ENCODE peak calls at places on chromosomes 16 and 17, in eight cellular contexts. M is prostate gland, L is H1, H is SK-N-SH, K is transverse colon, D is GM23338, G is breast epithelium, R is stomach. W is an unnamed sample.

GRCh38 chr17:82668631-82669099 is 20.4 kb upstream of the WDR45B start:
- DNase-seq in M (peak), L (peak), H (peak), K (peak), D (peak), G (no peak), R (peak), W (peak)

GRCh38 chr17:47973541-47973940 is 2.6 kb downstream of the CDK5RAP3 start:
- DNase-seq in M (no peak), L (no peak), H (no peak), K (no peak), D (no peak), G (no peak), R (no peak), W (no peak)

GRCh38 chr16:66619534-66620418 is 15.3 kb downstream of the CMTM3 start:
- DNase-seq in M (no peak), L (no peak), H (no peak), K (no peak), D (no peak), G (no peak), R (no peak), W (no peak)

GRCh38 chr17:82871056-82871775 is 31.4 kb upstream of the ZNF750 start:
- DNase-seq in M (no peak), L (no peak), H (no peak), K (no peak), D (peak), G (no peak), R (no peak), W (peak)

GRCh38 chr17:81832608-81833159 is 407 bp downstream of the MCRIP1 start:
- DNase-seq in M (no peak), L (peak), H (peak), K (no peak), D (peak), G (no peak), R (no peak), W (no peak)

GRCh38 chr16:64910351-64910750 is 211.5 kb downstream of the CDH11 start:
- DNase-seq in M (no peak), L (no peak), H (no peak), K (no peak), D (peak), G (no peak), R (no peak), W (no peak)

GRCh38 chr17:78991017-78991783 is 11.5 kb upstream of the LGALS3BP start:
- DNase-seq in M (no peak), L (no peak), H (peak), K (no peak), D (no peak), G (no peak), R (peak), W (no peak)

GRCh38 chr17:35048685-35049379 is 14.7 kb downstream of the RFFL start:
- DNase-seq in M (no peak), L (no peak), H (no peak), K (no peak), D (no peak), G (no peak), R (no peak), W (no peak)

GRCh38 chr17:76752006-76752405 is 14.1 kb downstream of the MFSD11 start:
- DNase-seq in M (no peak), L (no peak), H (no peak), K (no peak), D (no peak), G (no peak), R (no peak), W (no peak)

GRCh38 chr17:36777118-36777517 is 160.2 kb upstream of the LHX1 start:
- DNase-seq in M (no peak), L (no peak), H (no peak), K (no peak), D (peak), G (no peak), R (no peak), W (no peak)

GRCh38 chr17:17071531-17072360 is 29.5 kb downstream of the MPRIP start:
- DNase-seq in M (no peak), L (no peak), H (no peak), K (peak), D (no peak), G (peak), R (no peak), W (no peak)

GRCh38 chr16:65964752-65965151 is 401.7 kb upstream of the CDH5 start:
- DNase-seq in M (no peak), L (no peak), H (no peak), K (no peak), D (peak), G (no peak), R (no peak), W (no peak)

GRCh38 chr17:40178660-40179059 is 1.4 kb downstream of the RAPGEFL1 start:
- DNase-seq in M (no peak), L (no peak), H (no peak), K (no peak), D (no peak), G (no peak), R (no peak), W (no peak)

GRCh38 chr16:50580180-50580771 is 32.1 kb downstream of the NKD1 start:
- DNase-seq in M (no peak), L (no peak), H (no peak), K (no peak), D (no peak), G (no peak), R (no peak), W (no peak)

GRCh38 chr16:24151482-24151939 is 104.6 kb upstream of the CACNG3 start:
- DNase-seq in M (no peak), L (no peak), H (no peak), K (no peak), D (peak), G (no peak), R (no peak), W (no peak)

DNA sequence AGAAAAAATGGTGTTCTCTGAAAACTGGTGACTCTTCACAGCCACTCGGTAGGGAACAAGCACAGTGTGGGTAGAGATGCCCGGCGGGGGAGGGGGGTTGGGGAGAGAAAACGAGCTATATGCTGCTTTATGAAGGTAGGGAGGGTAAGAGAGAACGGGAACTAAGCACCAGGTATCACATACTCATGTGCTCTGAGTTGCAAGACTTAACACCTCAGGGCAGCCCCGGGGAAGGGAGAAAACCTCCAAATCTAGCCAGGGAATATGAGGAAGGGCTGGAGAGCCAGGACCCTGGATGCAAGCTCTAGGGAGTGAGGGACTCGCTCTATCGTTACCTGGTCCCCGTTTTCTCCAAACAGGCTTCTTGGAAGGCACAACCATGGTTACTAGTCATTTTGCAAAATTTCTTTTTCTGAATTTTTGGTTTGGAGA is 35.3 kb downstream of the HIC1 start:
- DNase-seq in M (no peak), L (no peak), H (no peak), K (no peak), D (no peak), G (no peak), R (no peak), W (no peak)
- TF ChIP-seq POLR2AphosphoS5 in M (no peak), L (no peak), H (no peak), K (no peak), D (no peak), G (no peak), R (no peak), W (peak)

GRCh38 chr17:15269690-15270089 is 4.6 kb upstream of the PMP22 start:
- DNase-seq in M (no peak), L (no peak), H (no peak), K (no peak), D (no peak), G (no peak), R (no peak), W (no peak)

GRCh38 chr17:15271731-15272130 is 6.6 kb upstream of the PMP22 start:
- DNase-seq in M (no peak), L (no peak), H (no peak), K (no peak), D (no peak), G (no peak), R (no peak), W (no peak)

GRCh38 chr17:15270628-15271381 is 5.7 kb upstream of the PMP22 start:
- DNase-seq in M (no peak), L (no peak), H (no peak), K (no peak), D (no peak), G (no peak), R (no peak), W (no peak)

GRCh38 chr17:15274017-15274416 is 8.9 kb upstream of the PMP22 start:
- DNase-seq in M (no peak), L (no peak), H (no peak), K (no peak), D (no peak), G (no peak), R (no peak), W (no peak)

GRCh38 chr17:15273141-15273793 is 8.1 kb upstream of the PMP22 start:
- DNase-seq in M (no peak), L (no peak), H (no peak), K (no peak), D (no peak), G (no peak), R (no peak), W (no peak)
- TF ChIP-seq POLR2AphosphoS5 in M (no peak), L (no peak), H (no peak), K (no peak), D (no peak), G (no peak), R (no peak), W (no peak)

GRCh38 chr17:57873261-57874057 is 23.6 kb upstream of the MRPS23 start:
- DNase-seq in M (no peak), L (no peak), H (no peak), K (no peak), D (no peak), G (no peak), R (no peak), W (no peak)

GRCh38 chr17:57876023-57876865 is 26.4 kb upstream of the MRPS23 start:
- DNase-seq in M (no peak), L (no peak), H (no peak), K (no peak), D (peak), G (no peak), R (no peak), W (no peak)

GRCh38 chr17:57874058-57874419 is 24.2 kb upstream of the MRPS23 start:
- DNase-seq in M (no peak), L (no peak), H (no peak), K (no peak), D (no peak), G (no peak), R (no peak), W (no peak)

GRCh38 chr17:57875109-57876022 is 25.5 kb upstream of the MRPS23 start:
- DNase-seq in M (peak), L (peak), H (peak), K (peak), D (peak), G (peak), R (peak), W (no peak)

GRCh38 chr17:57874434-57875108 is 24.7 kb upstream of the MRPS23 start:
- DNase-seq in M (no peak), L (peak), H (peak), K (peak), D (peak), G (no peak), R (no peak), W (no peak)
- TF ChIP-seq POLR2AphosphoS5 in M (no peak), L (no peak), H (no peak), K (peak), D (no peak), G (peak), R (peak), W (no peak)

GRCh38 chr16:81524382-81524781 is 79.8 kb downstream of the CMIP start:
- DNase-seq in M (no peak), L (no peak), H (no peak), K (no peak), D (no peak), G (peak), R (no peak), W (no peak)
- TF ChIP-seq POLR2AphosphoS5 in M (no peak), L (no peak), H (no peak), K (no peak), D (no peak), G (no peak), R (no peak), W (no peak)

W was measured in GM12891.